ENCODE peak calls at places on chromosomes 6 and 20, in five cellular contexts. One of them, this sample, is unnamed.
A peak's percentile ranks its signal among the peaks of the same experiment; 100 is the strongest.

GRCh38 chr6:130603391-130603790 is 223.8 kb upstream of the SMLR1 start:
- DNase-seq in progenitor cell of endocrine pancreas: no peak
- DNase-seq in AG09309: no peak
- DNase-seq in ovary: no peak
- DNase-seq in endothelial cell: no peak
- DNase-seq in this sample: no peak

GRCh38 chr20:4534315-4534714 is 187.4 kb upstream of the PRND start:
- DNase-seq in AG09309: no peak
- DNase-seq in ovary: no peak
- DNase-seq in endothelial cell: no peak
- DNase-seq in progenitor cell of endocrine pancreas: no peak
- DNase-seq in this sample: no peak

GRCh38 chr6:36727491-36728021 is 29.9 kb downstream of the RAB44 start:
- DNase-seq in endothelial cell: no peak
- DNase-seq in ovary: no peak
- DNase-seq in AG09309: no peak
- DNase-seq in progenitor cell of endocrine pancreas: no peak
- DNase-seq in this sample: no peak

GRCh38 chr6:53647437-53648094 is 18.0 kb downstream of the KLHL31 start:
- DNase-seq in progenitor cell of endocrine pancreas: no peak
- DNase-seq in endothelial cell: no peak
- DNase-seq in ovary: no peak
- DNase-seq in AG09309: no peak
- DNase-seq in this sample: no peak

GRCh38 chr6:33721529-33721928 is 10.0 kb upstream of the UQCC2 start:
- DNase-seq in endothelial cell: no peak
- DNase-seq in progenitor cell of endocrine pancreas: no peak
- DNase-seq in ovary: no peak
- DNase-seq in AG09309: no peak
- DNase-seq in this sample: no peak

GRCh38 chr6:13947611-13948178 is 22.9 kb downstream of the RNF182 start:
- DNase-seq in endothelial cell: no peak
- DNase-seq in AG09309: no peak
- DNase-seq in ovary: no peak
- DNase-seq in progenitor cell of endocrine pancreas: no peak
- DNase-seq in this sample: no peak

GRCh38 chr20:41413169-41413568 is 46.6 kb upstream of the EMILIN3 start:
- DNase-seq in progenitor cell of endocrine pancreas: no peak
- DNase-seq in AG09309: no peak
- DNase-seq in endothelial cell: no peak
- DNase-seq in ovary: no peak
- DNase-seq in this sample: no peak

GRCh38 chr6:127516676-127517273 is 2.4 kb downstream of the MTCL3 start:
- DNase-seq in AG09309: no peak
- DNase-seq in endothelial cell: peak; percentile 63
- DNase-seq in progenitor cell of endocrine pancreas: no peak
- DNase-seq in ovary: no peak
- DNase-seq in this sample: no peak

GRCh38 chr6:105836889-105837288 is 249.2 kb upstream of the PRDM1 start:
- DNase-seq in ovary: no peak
- DNase-seq in progenitor cell of endocrine pancreas: no peak
- DNase-seq in AG09309: no peak
- DNase-seq in endothelial cell: no peak
- DNase-seq in this sample: no peak

GRCh38 chr6:112007254-112007653 is 46.6 kb upstream of the CCN6 start:
- DNase-seq in AG09309: no peak
- DNase-seq in endothelial cell: no peak
- DNase-seq in ovary: no peak
- DNase-seq in progenitor cell of endocrine pancreas: no peak
- DNase-seq in this sample: no peak

GRCh38 chr6:40640591-40641293 is 53.6 kb upstream of the LRFN2 start:
- DNase-seq in progenitor cell of endocrine pancreas: no peak
- DNase-seq in AG09309: no peak
- DNase-seq in ovary: peak; percentile 69
- DNase-seq in endothelial cell: no peak
- DNase-seq in this sample: no peak

GRCh38 chr20:47854687-47855212 is 69.5 kb upstream of the SULF2 start:
- DNase-seq in progenitor cell of endocrine pancreas: no peak
- DNase-seq in endothelial cell: peak; percentile 18
- DNase-seq in AG09309: no peak
- DNase-seq in ovary: no peak
- DNase-seq in this sample: no peak

GRCh38 chr6:157661652-157662051 is 161.4 kb upstream of the SNX9 start:
- DNase-seq in progenitor cell of endocrine pancreas: no peak
- DNase-seq in endothelial cell: no peak
- DNase-seq in AG09309: no peak
- DNase-seq in ovary: no peak
- DNase-seq in this sample: no peak

GRCh38 chr6:2387445-2387844 is 142.0 kb upstream of the GMDS start:
- DNase-seq in progenitor cell of endocrine pancreas: no peak
- DNase-seq in endothelial cell: no peak
- DNase-seq in ovary: no peak
- DNase-seq in AG09309: no peak
- DNase-seq in this sample: no peak

GRCh38 chr6:151254451-151255081 is 14.8 kb downstream of the AKAP12 start:
- DNase-seq in ovary: no peak
- DNase-seq in endothelial cell: no peak
- DNase-seq in progenitor cell of endocrine pancreas: no peak
- DNase-seq in AG09309: no peak
- DNase-seq in this sample: no peak

GRCh38 chr20:48335421-48336090 is 492.2 kb downstream of the PREX1 start:
- DNase-seq in progenitor cell of endocrine pancreas: no peak
- DNase-seq in endothelial cell: no peak
- DNase-seq in ovary: no peak
- DNase-seq in AG09309: no peak
- DNase-seq in this sample: no peak

GRCh38 chr6:91731939-91732338 is 1145.1 kb upstream of the MAP3K7 start:
- DNase-seq in progenitor cell of endocrine pancreas: no peak
- DNase-seq in endothelial cell: no peak
- DNase-seq in ovary: no peak
- DNase-seq in AG09309: no peak
- DNase-seq in this sample: no peak

GRCh38 chr20:13822459-13822858 is 37.6 kb downstream of the NDUFAF5 start:
- DNase-seq in endothelial cell: no peak
- DNase-seq in ovary: no peak
- DNase-seq in AG09309: no peak
- DNase-seq in progenitor cell of endocrine pancreas: no peak
- DNase-seq in this sample: no peak

GRCh38 chr20:8073024-8073832 is 53.7 kb upstream of the TMX4 start:
- DNase-seq in ovary: no peak
- DNase-seq in AG09309: peak; percentile 41
- DNase-seq in endothelial cell: no peak
- DNase-seq in progenitor cell of endocrine pancreas: no peak
- DNase-seq in this sample: no peak

GRCh38 chr20:20503788-20504528 is 136.1 kb downstream of the INSM1 start:
- DNase-seq in ovary: no peak
- DNase-seq in progenitor cell of endocrine pancreas: no peak
- DNase-seq in endothelial cell: no peak
- DNase-seq in AG09309: no peak
- DNase-seq in this sample: no peak

GRCh38 chr20:8156603-8157079 is 24.6 kb downstream of the PLCB1 start:
- DNase-seq in AG09309: no peak
- DNase-seq in progenitor cell of endocrine pancreas: no peak
- DNase-seq in ovary: no peak
- DNase-seq in endothelial cell: no peak
- DNase-seq in this sample: no peak

GRCh38 chr6:1792989-1793388 is 183.3 kb downstream of the FOXC1 start:
- DNase-seq in endothelial cell: no peak
- DNase-seq in AG09309: no peak
- DNase-seq in ovary: no peak
- DNase-seq in progenitor cell of endocrine pancreas: no peak
- DNase-seq in this sample: no peak

GRCh38 chr20:32203556-32204484 is 3.7 kb downstream of the PLAGL2 start:
- DNase-seq in AG09309: no peak
- DNase-seq in endothelial cell: no peak
- DNase-seq in ovary: peak; percentile 33
- DNase-seq in progenitor cell of endocrine pancreas: no peak
- DNase-seq in this sample: no peak

GRCh38 chr6:161128680-161129196 is 137.2 kb downstream of the MAP3K4 start:
- DNase-seq in ovary: no peak
- DNase-seq in AG09309: no peak
- DNase-seq in progenitor cell of endocrine pancreas: no peak
- DNase-seq in endothelial cell: no peak
- DNase-seq in this sample: no peak

GRCh38 chr6:110537208-110538123 is 61.1 kb upstream of the SLC22A16 start:
- DNase-seq in endothelial cell: no peak
- DNase-seq in ovary: no peak
- DNase-seq in AG09309: peak; percentile 94
- DNase-seq in progenitor cell of endocrine pancreas: no peak
- DNase-seq in this sample: no peak

GRCh38 chr6:113854531-113855499 is 2.3 kb upstream of the MARCKS start:
- DNase-seq in endothelial cell: peak; percentile 90
- DNase-seq in progenitor cell of endocrine pancreas: peak; percentile 67
- DNase-seq in ovary: peak; percentile 84
- DNase-seq in AG09309: peak; percentile 72
- DNase-seq in this sample: peak; percentile 94

GRCh38 chr6:158853072-158853871 is 34.1 kb upstream of the EZR start:
- DNase-seq in progenitor cell of endocrine pancreas: peak; percentile 73
- DNase-seq in AG09309: no peak
- DNase-seq in endothelial cell: peak; percentile 37
- DNase-seq in ovary: peak; percentile 56
- DNase-seq in this sample: no peak

GRCh38 chr6:104527761-104528415 is 331.8 kb downstream of the HACE1 start:
- DNase-seq in endothelial cell: peak; percentile 44
- DNase-seq in AG09309: no peak
- DNase-seq in progenitor cell of endocrine pancreas: no peak
- DNase-seq in ovary: no peak
- DNase-seq in this sample: no peak

GRCh38 chr6:169669147-169669546 is 32.7 kb downstream of the WDR27 start:
- DNase-seq in ovary: no peak
- DNase-seq in progenitor cell of endocrine pancreas: no peak
- DNase-seq in AG09309: no peak
- DNase-seq in endothelial cell: no peak
- DNase-seq in this sample: no peak

GRCh38 chr20:1965520-1966278 is 28.2 kb downstream of the PDYN start:
- DNase-seq in ovary: peak; percentile 79
- DNase-seq in AG09309: no peak
- DNase-seq in progenitor cell of endocrine pancreas: peak; percentile 76
- DNase-seq in endothelial cell: peak; percentile 79
- DNase-seq in this sample: peak; percentile 88

GRCh38 chr20:47956261-47956995 is 171.1 kb upstream of the SULF2 start:
- DNase-seq in AG09309: no peak
- DNase-seq in progenitor cell of endocrine pancreas: no peak
- DNase-seq in endothelial cell: no peak
- DNase-seq in ovary: no peak
- DNase-seq in this sample: no peak

GRCh38 chr20:57570898-57571297 is 10.0 kb downstream of the PCK1 start:
- DNase-seq in ovary: no peak
- DNase-seq in endothelial cell: no peak
- DNase-seq in AG09309: no peak
- DNase-seq in progenitor cell of endocrine pancreas: no peak
- DNase-seq in this sample: no peak

GRCh38 chr20:57574954-57575353 is 14.0 kb downstream of the PCK1 start:
- DNase-seq in endothelial cell: no peak
- DNase-seq in progenitor cell of endocrine pancreas: no peak
- DNase-seq in ovary: no peak
- DNase-seq in AG09309: no peak
- DNase-seq in this sample: no peak

GRCh38 chr20:57576002-57576401 is 15.1 kb downstream of the PCK1 start:
- DNase-seq in AG09309: no peak
- DNase-seq in ovary: no peak
- DNase-seq in progenitor cell of endocrine pancreas: no peak
- DNase-seq in endothelial cell: no peak
- DNase-seq in this sample: no peak

GRCh38 chr20:57573176-57573575 is 12.3 kb downstream of the PCK1 start:
- DNase-seq in endothelial cell: no peak
- DNase-seq in ovary: no peak
- DNase-seq in AG09309: no peak
- DNase-seq in progenitor cell of endocrine pancreas: no peak
- DNase-seq in this sample: no peak

GRCh38 chr20:57573893-57574292 is 13.0 kb downstream of the PCK1 start:
- DNase-seq in ovary: no peak
- DNase-seq in endothelial cell: no peak
- DNase-seq in progenitor cell of endocrine pancreas: no peak
- DNase-seq in AG09309: no peak
- DNase-seq in this sample: no peak
- TF ChIP-seq CTCF in ovary: no peak
- TF ChIP-seq CTCF in endothelial cell: peak; percentile 32
- TF ChIP-seq CTCF in progenitor cell of endocrine pancreas: peak; percentile 50
- TF ChIP-seq CTCF in AG09309: peak; percentile 2
- TF ChIP-seq CTCF in this sample: peak; percentile 12

GRCh38 chr20:44521484-44522481 is at the start of gene SERINC3:
- DNase-seq in progenitor cell of endocrine pancreas: peak; percentile 80
- DNase-seq in AG09309: peak; percentile 75
- DNase-seq in endothelial cell: peak; percentile 96
- DNase-seq in ovary: peak; percentile 98
- DNase-seq in this sample: peak; percentile 97
- TF ChIP-seq CTCF in progenitor cell of endocrine pancreas: peak; percentile 15
- TF ChIP-seq CTCF in AG09309: no peak
- TF ChIP-seq CTCF in endothelial cell: no peak
- TF ChIP-seq CTCF in ovary: peak; percentile 18
- TF ChIP-seq CTCF in this sample: peak; percentile 48

GRCh38 chr6:57327311-57327710 is 9.9 kb downstream of the PRIM2 start:
- DNase-seq in AG09309: no peak
- DNase-seq in progenitor cell of endocrine pancreas: no peak
- DNase-seq in ovary: no peak
- DNase-seq in endothelial cell: no peak
- DNase-seq in this sample: no peak

GRCh38 chr6:57329933-57330332 is 12.5 kb downstream of the PRIM2 start:
- DNase-seq in ovary: no peak
- DNase-seq in AG09309: no peak
- DNase-seq in endothelial cell: no peak
- DNase-seq in progenitor cell of endocrine pancreas: no peak
- DNase-seq in this sample: no peak

GRCh38 chr6:57328074-57328473 is 10.6 kb downstream of the PRIM2 start:
- DNase-seq in endothelial cell: no peak
- DNase-seq in progenitor cell of endocrine pancreas: no peak
- DNase-seq in ovary: no peak
- DNase-seq in AG09309: no peak
- DNase-seq in this sample: no peak

GRCh38 chr6:57324538-57324937 is 7.1 kb downstream of the PRIM2 start:
- DNase-seq in endothelial cell: no peak
- DNase-seq in AG09309: no peak
- DNase-seq in progenitor cell of endocrine pancreas: no peak
- DNase-seq in ovary: no peak
- DNase-seq in this sample: no peak
- TF ChIP-seq CTCF in endothelial cell: peak; percentile 56
- TF ChIP-seq CTCF in AG09309: peak; percentile 30
- TF ChIP-seq CTCF in progenitor cell of endocrine pancreas: peak; percentile 60
- TF ChIP-seq CTCF in ovary: no peak
- TF ChIP-seq CTCF in this sample: peak; percentile 68

GRCh38 chr6:167137881-167138280 is 15.0 kb downstream of the CCR6 start:
- DNase-seq in AG09309: no peak
- DNase-seq in progenitor cell of endocrine pancreas: no peak
- DNase-seq in ovary: no peak
- DNase-seq in endothelial cell: no peak
- DNase-seq in this sample: no peak

GRCh38 chr6:167141667-167142432 is 15.9 kb downstream of the GPR31 start:
- DNase-seq in progenitor cell of endocrine pancreas: peak; percentile 52
- DNase-seq in ovary: peak; percentile 30
- DNase-seq in AG09309: no peak
- DNase-seq in endothelial cell: peak; percentile 74
- DNase-seq in this sample: no peak

GRCh38 chr6:167142433-167142761 is 15.4 kb downstream of the GPR31 start:
- DNase-seq in AG09309: no peak
- DNase-seq in endothelial cell: no peak
- DNase-seq in ovary: no peak
- DNase-seq in progenitor cell of endocrine pancreas: no peak
- DNase-seq in this sample: no peak

GRCh38 chr6:167140589-167141474 is 16.9 kb downstream of the GPR31 start:
- DNase-seq in progenitor cell of endocrine pancreas: no peak
- DNase-seq in endothelial cell: no peak
- DNase-seq in AG09309: no peak
- DNase-seq in ovary: no peak
- DNase-seq in this sample: no peak

GRCh38 chr6:167139761-167140160 is 16.9 kb downstream of the CCR6 start:
- DNase-seq in AG09309: no peak
- DNase-seq in ovary: no peak
- DNase-seq in progenitor cell of endocrine pancreas: no peak
- DNase-seq in endothelial cell: no peak
- DNase-seq in this sample: no peak
- TF ChIP-seq CTCF in AG09309: no peak
- TF ChIP-seq CTCF in ovary: no peak
- TF ChIP-seq CTCF in progenitor cell of endocrine pancreas: peak; percentile 21
- TF ChIP-seq CTCF in endothelial cell: peak; percentile 6
- TF ChIP-seq CTCF in this sample: no peak

This sample was measured in osteocyte.